ENCODE peak calls at places on chromosomes 16 and 17, in six cellular contexts. Z is H7, L is D341Med, O is T-helper 2 cell, M is prostate gland, V is H1. D is an unnamed sample.

GRCh38 chr16:55737966-55738365 is 82.2 kb downstream of the SLC6A2 start:
- DNase-seq in Z (no peak), L (no peak), O (no peak), M (no peak), V (no peak), D (no peak)

GRCh38 chr17:8300226-8300625 is 5.0 kb upstream of the SLC25A35 start:
- DNase-seq in Z (no peak), L (no peak), O (no peak), M (no peak), V (no peak), D (no peak)

GRCh38 chr17:59600169-59600568 is 19.5 kb upstream of the CLTC start:
- DNase-seq in Z (no peak), L (no peak), O (no peak), M (no peak), V (no peak), D (no peak)

GRCh38 chr17:13417551-13417950 is 184.2 kb downstream of the HS3ST3A1 start:
- DNase-seq in Z (no peak), L (no peak), O (no peak), M (no peak), V (no peak), D (no peak)

GRCh38 chr17:6706499-6706898 is 6.7 kb downstream of the SLC13A5 start:
- DNase-seq in Z (no peak), L (no peak), O (no peak), M (no peak), V (no peak), D (no peak)

GRCh38 chr17:18921912-18922451 is 30.0 kb upstream of the SLC5A10 start:
- DNase-seq in Z (no peak), L (no peak), O (no peak), M (no peak), V (no peak), D (peak; percentile 47)

GRCh38 chr16:1972490-1972877 is 631 bp downstream of the TBL3 start:
- DNase-seq in Z (peak; percentile 88), L (no peak), O (no peak), M (no peak), V (no peak), D (peak; percentile 12)

GRCh38 chr16:11668590-11669379 is 530 bp downstream of the SNN start:
- DNase-seq in Z (peak; percentile 69), L (no peak), O (peak; percentile 22), M (no peak), V (peak; percentile 57), D (no peak)

GRCh38 chr16:31006086-31006385 is 4.4 kb downstream of the STX1B start:
- DNase-seq in Z (no peak), L (no peak), O (no peak), M (no peak), V (no peak), D (no peak)

GRCh38 chr16:85393674-85394510 is 219.2 kb upstream of the GSE1 start:
- DNase-seq in Z (peak; percentile 99), L (peak; percentile 93), O (peak; percentile 47), M (no peak), V (peak; percentile 97), D (no peak)

GRCh38 chr16:83891742-83892141 is 7.2 kb upstream of the MLYCD start:
- DNase-seq in Z (no peak), L (no peak), O (no peak), M (no peak), V (no peak), D (peak; percentile 13)

GRCh38 chr17:2609091-2609490 is 15.6 kb downstream of the PAFAH1B1 start:
- DNase-seq in Z (no peak), L (no peak), O (no peak), M (no peak), V (no peak), D (no peak)

GRCh38 chr16:85208181-85208580 is 95.9 kb upstream of the CIBAR2 start:
- DNase-seq in Z (no peak), L (no peak), O (no peak), M (no peak), V (no peak), D (no peak)

GRCh38 chr16:30068750-30069574 is 3.4 kb downstream of the ALDOA start:
- DNase-seq in Z (no peak), L (no peak), O (peak; percentile 55), M (no peak), V (no peak), D (no peak)

GRCh38 chr16:85422374-85423185 is 190.5 kb upstream of the GSE1 start:
- DNase-seq in Z (peak; percentile 83), L (no peak), O (no peak), M (peak; percentile 66), V (peak; percentile 64), D (peak; percentile 76)

GRCh38 chr17:4152471-4152870 is 9.5 kb downstream of the CYB5D2 start:
- DNase-seq in Z (no peak), L (no peak), O (no peak), M (no peak), V (no peak), D (peak; percentile 44)

GRCh38 chr17:64074704-64075484 is 54.5 kb upstream of the ICAM2 start:
- DNase-seq in Z (no peak), L (no peak), O (no peak), M (peak; percentile 52), V (no peak), D (peak; percentile 89)

GRCh38 chr17:20095366-20096080 is 86.4 kb downstream of the SPECC1 start:
- DNase-seq in Z (peak; percentile 76), L (no peak), O (no peak), M (peak; percentile 21), V (no peak), D (no peak)

GRCh38 chr16:51095890-51096626 is 55.0 kb downstream of the SALL1 start:
- DNase-seq in Z (peak; percentile 40), L (no peak), O (no peak), M (no peak), V (no peak), D (no peak)

GRCh38 chr17:19720631-19721426 is 4.4 kb upstream of the SLC47A2 start:
- DNase-seq in Z (peak; percentile 48), L (peak; percentile 15), O (no peak), M (no peak), V (no peak), D (no peak)

GRCh38 chr17:35486920-35487727 is 38.6 kb upstream of the SLFN13 start:
- DNase-seq in Z (peak; percentile 63), L (no peak), O (peak; percentile 50), M (no peak), V (peak; percentile 55), D (peak; percentile 81)

D was measured in amniotic epithelial cell.